ENCODE peak calls at places on chromosomes 6 and 20, in four cellular contexts. I is EL, U is cardiac fibroblast, O is brain microvascular endothelial cell. Y is an unnamed sample.

GRCh38 chr6:157066781-157067491 is 256.4 kb downstream of the TMEM242 start:
- DNase-seq in I (no peak), U (peak), O (no peak), Y (no peak)

GRCh38 chr6:74041420-74041819 is 345.4 kb downstream of the CD109 start:
- DNase-seq in I (no peak), U (no peak), O (no peak), Y (no peak)

GRCh38 chr20:50387996-50388332 is 122.2 kb upstream of the PTPN1 start:
- DNase-seq in I (no peak), U (no peak), O (peak), Y (no peak)

GRCh38 chr6:10722570-10722819 is 375 bp upstream of the TMEM14C start:
- DNase-seq in I (no peak), U (no peak), O (no peak), Y (no peak)

GRCh38 chr6:89818977-89819335 is 638 bp downstream of the MDN1 start:
- DNase-seq in I (peak), U (peak), O (peak), Y (no peak)

GRCh38 chr6:72724545-72724944 is 102.7 kb downstream of the KCNQ5 start:
- DNase-seq in I (peak), U (no peak), O (no peak), Y (no peak)

GRCh38 chr6:142802124-142802523 is 142.9 kb downstream of the HIVEP2 start:
- DNase-seq in I (peak), U (peak), O (peak), Y (no peak)

GRCh38 chr20:38997622-38998021 is 35.5 kb downstream of the DHX35 start:
- DNase-seq in I (no peak), U (no peak), O (no peak), Y (no peak)

GRCh38 chr20:48758206-48758820 is 69.5 kb downstream of the PREX1 start:
- DNase-seq in I (no peak), U (no peak), O (no peak), Y (no peak)

GRCh38 chr20:25586877-25587276 is 1.5 kb upstream of the NINL start:
- DNase-seq in I (peak), U (no peak), O (no peak), Y (no peak)

Y was measured in pancreas.